ENCODE peak calls at places on chromosome 17, in four cellular contexts. One of them, this sample, is unnamed. For H3K4me1, the result is how much of the 10 kb centered on the place peaks cover.

GRCh38 chr17:19338031-19338990 is 24.2 kb downstream of the B9D1 start:
- DNase-seq in OCI-LY7: peak
- DNase-seq in GM23338: peak
- DNase-seq in neural progenitor cell: peak
- DNase-seq in this sample: peak

GRCh38 chr17:40091691-40092397 is 8.5 kb downstream of the NR1D1 start:
- DNase-seq in OCI-LY7: no peak
- DNase-seq in GM23338: peak
- DNase-seq in neural progenitor cell: no peak
- DNase-seq in this sample: peak

GRCh38 chr17:5812590-5812989 is 228.3 kb upstream of the NLRP1 start:
- DNase-seq in OCI-LY7: no peak
- DNase-seq in GM23338: no peak
- DNase-seq in neural progenitor cell: no peak
- DNase-seq in this sample: no peak

GRCh38 chr17:56351675-56352074 is 198.4 kb downstream of the ANKFN1 start:
- DNase-seq in OCI-LY7: no peak
- DNase-seq in GM23338: no peak
- DNase-seq in neural progenitor cell: no peak
- DNase-seq in this sample: no peak

GRCh38 chr17:954431-955164 is 25.0 kb downstream of the NXN start:
- DNase-seq in OCI-LY7: no peak
- DNase-seq in GM23338: peak
- DNase-seq in neural progenitor cell: no peak
- DNase-seq in this sample: peak

GRCh38 chr17:11852911-11853310 is 144.4 kb downstream of the ZNF18 start:
- DNase-seq in OCI-LY7: no peak
- DNase-seq in GM23338: no peak
- DNase-seq in neural progenitor cell: no peak
- DNase-seq in this sample: no peak

GRCh38 chr17:44915727-44916058 is 393 bp upstream of the GFAP start:
- DNase-seq in OCI-LY7: no peak
- DNase-seq in GM23338: no peak
- DNase-seq in neural progenitor cell: no peak
- DNase-seq in this sample: no peak

GRCh38 chr17:41416478-41416877 is 7.9 kb downstream of the KRT37 start:
- DNase-seq in OCI-LY7: no peak
- DNase-seq in GM23338: no peak
- DNase-seq in neural progenitor cell: no peak
- DNase-seq in this sample: no peak

GRCh38 chr17:79434215-79434614 is 176.6 kb downstream of the RBFOX3 start:
- DNase-seq in OCI-LY7: no peak
- DNase-seq in GM23338: no peak
- DNase-seq in neural progenitor cell: no peak
- DNase-seq in this sample: no peak
- TF ChIP-seq EZH2phosphoT487 in OCI-LY7: no peak
- TF ChIP-seq EZH2phosphoT487 in GM23338: no peak
- TF ChIP-seq EZH2phosphoT487 in neural progenitor cell: no peak
- TF ChIP-seq EZH2phosphoT487 in this sample: no peak

GRCh38 chr17:7027335-7027734 is 4.5 kb downstream of the BCL6B start:
- DNase-seq in OCI-LY7: no peak
- DNase-seq in GM23338: peak
- DNase-seq in neural progenitor cell: no peak
- DNase-seq in this sample: no peak

GRCh38 chr17:7029096-7029495 is 6.2 kb downstream of the BCL6B start:
- DNase-seq in OCI-LY7: no peak
- DNase-seq in GM23338: no peak
- DNase-seq in neural progenitor cell: no peak
- DNase-seq in this sample: no peak

GRCh38 chr17:7026471-7027115 is 3.7 kb downstream of the BCL6B start:
- DNase-seq in OCI-LY7: no peak
- DNase-seq in GM23338: peak
- DNase-seq in neural progenitor cell: no peak
- DNase-seq in this sample: no peak

GRCh38 chr17:7025240-7025639 is 2.4 kb downstream of the BCL6B start:
- DNase-seq in OCI-LY7: no peak
- DNase-seq in GM23338: no peak
- DNase-seq in neural progenitor cell: no peak
- DNase-seq in this sample: no peak

GRCh38 chr17:7029659-7030058 is 6.2 kb upstream of the SLC16A13 start:
- DNase-seq in OCI-LY7: no peak
- DNase-seq in GM23338: no peak
- DNase-seq in neural progenitor cell: no peak
- DNase-seq in this sample: no peak
- H3K4me1 ChIP-seq in OCI-LY7: under half
- H3K4me1 ChIP-seq in GM23338: under half
- H3K4me1 ChIP-seq in neural progenitor cell: under half
- H3K4me1 ChIP-seq in this sample: under half

DNA sequence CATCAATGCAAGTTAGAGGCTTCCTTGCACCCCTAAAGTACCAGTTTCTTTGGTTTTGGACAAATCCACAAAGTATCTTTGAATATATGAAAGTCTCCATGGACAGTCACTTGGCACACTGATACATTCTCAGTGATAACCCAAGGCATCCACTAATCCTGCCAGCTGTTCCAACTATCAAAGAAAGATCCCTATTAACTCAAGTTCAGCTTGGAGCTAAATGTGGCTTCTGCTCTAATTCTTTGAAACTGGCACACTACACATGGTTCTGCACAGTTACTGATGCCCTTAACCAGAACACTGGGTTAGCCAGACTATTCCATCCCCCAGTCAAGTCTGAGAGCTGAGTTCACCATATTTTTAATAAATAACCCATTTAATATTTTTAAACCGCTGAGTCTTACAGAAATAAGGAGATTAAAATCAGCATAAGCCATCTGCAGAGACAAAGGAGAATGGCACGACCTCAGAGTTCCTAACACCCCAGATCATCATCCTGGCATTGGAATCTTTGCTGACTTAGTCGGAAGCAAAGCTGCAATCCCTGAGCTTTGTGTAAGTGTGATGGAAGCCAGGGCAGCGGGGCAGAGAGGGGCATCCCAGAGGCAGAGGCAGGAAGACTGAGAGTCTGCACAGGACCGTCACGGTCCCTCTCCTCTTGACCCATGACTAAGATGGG is 6.3 kb downstream of the CACNG1 start:
- DNase-seq in OCI-LY7: no peak
- DNase-seq in GM23338: no peak
- DNase-seq in neural progenitor cell: no peak
- DNase-seq in this sample: no peak
- TF ChIP-seq EZH2phosphoT487 in OCI-LY7: no peak
- TF ChIP-seq EZH2phosphoT487 in GM23338: no peak
- TF ChIP-seq EZH2phosphoT487 in neural progenitor cell: no peak
- TF ChIP-seq EZH2phosphoT487 in this sample: no peak

DNA sequence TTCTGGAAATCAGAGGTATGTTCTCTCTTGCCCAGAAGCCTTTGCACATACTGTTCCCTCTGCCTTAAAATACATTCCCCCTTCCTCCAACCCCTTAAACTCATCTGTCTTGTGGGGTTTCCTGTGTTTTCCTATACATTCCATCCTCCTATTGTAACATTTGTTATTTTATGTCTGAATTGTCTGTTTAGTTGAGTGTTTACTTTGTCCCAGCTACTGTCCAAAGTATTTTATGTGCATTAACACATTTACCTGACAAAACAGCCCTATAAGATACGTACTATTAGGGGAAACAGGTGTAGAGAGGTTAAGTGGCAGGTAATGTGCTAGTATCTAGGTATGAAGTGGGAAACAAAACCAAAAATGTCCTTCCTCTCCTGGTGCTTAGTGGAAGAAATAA is 42.1 kb downstream of the CHCT1 start:
- DNase-seq in OCI-LY7: no peak
- DNase-seq in GM23338: no peak
- DNase-seq in neural progenitor cell: no peak
- DNase-seq in this sample: no peak
- H3K4me1 ChIP-seq in OCI-LY7: under half
- H3K4me1 ChIP-seq in GM23338: under half
- H3K4me1 ChIP-seq in neural progenitor cell: under half
- H3K4me1 ChIP-seq in this sample: under half

GRCh38 chr17:47844814-47845453 is 3.9 kb upstream of the SCRN2 start:
- DNase-seq in OCI-LY7: no peak
- DNase-seq in GM23338: peak
- DNase-seq in neural progenitor cell: no peak
- DNase-seq in this sample: no peak
- TF ChIP-seq EZH2phosphoT487 in OCI-LY7: no peak
- TF ChIP-seq EZH2phosphoT487 in GM23338: no peak
- TF ChIP-seq EZH2phosphoT487 in neural progenitor cell: no peak
- TF ChIP-seq EZH2phosphoT487 in this sample: no peak